ENCODE peak calls at places on chromosomes 13 and 19, in six cellular contexts. M is HepG2, O is A549, F is NB4, B is GM12878, P is K562. A is an unnamed sample.

GRCh38 chr13:33034897-33035296 is 18.7 kb downstream of the KL start:
- DNase-seq in P (no peak), F (no peak), M (no peak), B (no peak), O (no peak), A (no peak)

GRCh38 chr19:41753159-41753558 is 2.2 kb upstream of the CEACAM6 start:
- DNase-seq in F (peak), B (no peak), O (peak), M (peak), P (peak), A (peak)

GRCh38 chr19:29941828-29942403 is at the start of gene URI1:
- DNase-seq in F (peak), M (peak), O (peak), P (peak), B (no peak), A (peak)

GRCh38 chr13:25375727-25376358 is 4.1 kb downstream of the ATP8A2 start:
- DNase-seq in M (peak), P (peak), F (peak), O (peak), B (no peak), A (peak)

GRCh38 chr13:40120288-40120687 is 464.8 kb downstream of the COG6 start:
- DNase-seq in O (no peak), F (no peak), P (no peak), B (no peak), M (no peak), A (no peak)

GRCh38 chr13:40895207-40895606 is 105.8 kb downstream of the SLC25A15 start:
- DNase-seq in F (no peak), B (no peak), M (no peak), P (no peak), O (no peak), A (no peak)

GRCh38 chr13:80928241-80928640 is 587.3 kb upstream of the SPRY2 start:
- DNase-seq in M (no peak), B (no peak), P (no peak), O (no peak), F (no peak), A (no peak)

GRCh38 chr13:79098603-79099002 is 307.5 kb downstream of the RBM26 start:
- DNase-seq in O (no peak), F (no peak), B (no peak), M (no peak), P (no peak), A (no peak)

GRCh38 chr13:40404407-40404806 is 262.0 kb downstream of the FOXO1 start:
- DNase-seq in P (no peak), F (no peak), M (no peak), O (no peak), B (no peak), A (no peak)

GRCh38 chr13:23469901-23470525 is 36.5 kb upstream of the SACS start:
- DNase-seq in F (no peak), P (no peak), O (peak), M (no peak), B (no peak), A (no peak)

GRCh38 chr13:113586661-113587479 is 2.3 kb downstream of the TFDP1 start:
- DNase-seq in M (no peak), P (no peak), F (peak), O (no peak), B (no peak), A (no peak)

GRCh38 chr19:48991011-48991609 is 2.0 kb downstream of the GYS1 start:
- DNase-seq in B (no peak), F (no peak), M (no peak), O (no peak), P (no peak), A (no peak)

GRCh38 chr19:29745253-29745652 is 30.2 kb upstream of the C19orf12 start:
- DNase-seq in O (no peak), B (no peak), P (peak), M (peak), F (peak), A (no peak)

GRCh38 chr19:16076958-16077611 is 790 bp downstream of the TPM4 start:
- DNase-seq in P (peak), F (peak), O (no peak), B (no peak), M (no peak), A (peak)

GRCh38 chr13:101127741-101128353 is 288.5 kb downstream of the NALCN start:
- DNase-seq in M (peak), F (peak), O (peak), P (peak), B (no peak), A (peak)

GRCh38 chr13:40026741-40027140 is 371.3 kb downstream of the COG6 start:
- DNase-seq in B (peak), O (no peak), F (no peak), M (no peak), P (no peak), A (no peak)

GRCh38 chr19:10238172-10238783 is 7.1 kb upstream of the S1PR2 start:
- DNase-seq in P (no peak), M (peak), F (peak), B (no peak), O (peak), A (no peak)

GRCh38 chr19:16074488-16075365 is 1.6 kb upstream of the TPM4 start:
- DNase-seq in O (no peak), M (no peak), F (no peak), P (no peak), B (no peak), A (no peak)

GRCh38 chr13:49351871-49352270 is 92.0 kb downstream of the CAB39L start:
- DNase-seq in P (no peak), M (no peak), B (no peak), F (no peak), O (no peak), A (no peak)

GRCh38 chr13:37501187-37501586 is 97.4 kb downstream of the POSTN start:
- DNase-seq in B (no peak), O (no peak), P (no peak), F (no peak), M (no peak), A (no peak)

GRCh38 chr13:82698941-82699340 is 1183.3 kb downstream of the SLITRK1 start:
- DNase-seq in F (no peak), M (no peak), B (no peak), O (no peak), P (no peak), A (no peak)

GRCh38 chr13:45068036-45069001 is 52.0 kb upstream of the GTF2F2 start:
- DNase-seq in F (peak), P (no peak), M (no peak), O (no peak), B (no peak), A (no peak)

GRCh38 chr19:13492128-13492527 is 14.2 kb downstream of the CACNA1A start:
- DNase-seq in B (no peak), P (no peak), M (no peak), O (peak), F (no peak), A (no peak)

GRCh38 chr13:44312898-44313551 is 60.6 kb upstream of the SERP2 start:
- DNase-seq in F (no peak), B (no peak), M (peak), P (no peak), O (peak), A (peak)

GRCh38 chr19:35727053-35727955 is 9.5 kb downstream of the KMT2B start:
- DNase-seq in O (no peak), P (no peak), F (no peak), M (no peak), B (no peak), A (no peak)

GRCh38 chr19:9883231-9883758 is 48.2 kb downstream of the PIN1 start:
- DNase-seq in B (no peak), O (no peak), P (no peak), F (no peak), M (no peak), A (no peak)

GRCh38 chr19:54388001-54388802 is 23.5 kb upstream of the LAIR1 start:
- DNase-seq in O (no peak), M (no peak), F (peak), B (no peak), P (no peak), A (peak)

GRCh38 chr19:35213678-35214632 is 14.6 kb downstream of the FAM187B start:
- DNase-seq in B (peak), O (peak), M (no peak), P (no peak), F (peak), A (peak)

GRCh38 chr19:28737021-28737525 is 475.9 kb downstream of the UQCRFS1 start:
- DNase-seq in P (peak), F (peak), B (peak), M (peak), O (peak), A (no peak)
- TF ChIP-seq MYC in P (no peak), F (no peak), B (no peak), M (no peak), O (no peak), A (no peak)

DNA sequence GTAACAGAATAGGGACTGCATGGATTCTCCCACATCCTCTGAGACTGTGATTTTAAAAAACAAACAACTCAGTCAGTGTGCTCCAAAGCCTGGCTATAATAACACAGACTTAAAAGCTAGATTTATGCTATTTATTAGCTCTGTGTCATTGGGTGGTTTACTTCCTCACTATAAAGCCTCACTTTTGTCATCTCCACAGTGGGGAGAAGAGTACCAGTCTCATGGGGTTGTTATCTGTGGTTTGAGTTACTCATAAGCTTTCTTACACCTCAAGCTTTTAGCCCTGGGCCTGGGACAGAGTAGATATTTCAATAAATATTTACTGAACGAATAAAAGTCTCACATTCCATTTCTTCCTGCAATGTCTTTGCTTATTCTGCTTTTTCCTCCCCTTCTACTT is 5.3 kb downstream of the RNASEH2B start:
- DNase-seq in P (no peak), M (no peak), B (no peak), O (no peak), F (peak), A (no peak)
- TF ChIP-seq MYC in P (no peak), M (no peak), B (no peak), O (no peak), F (no peak), A (no peak)

GRCh38 chr19:7565332-7565731 is 29.8 kb downstream of the PNPLA6 start:
- DNase-seq in B (no peak), O (no peak), M (no peak), F (no peak), P (peak), A (no peak)

GRCh38 chr19:7564866-7565265 is 29.3 kb downstream of the PNPLA6 start:
- DNase-seq in B (no peak), P (no peak), O (no peak), F (no peak), M (no peak), A (no peak)

GRCh38 chr19:7575426-7576040 is 20.1 kb upstream of the CAMSAP3 start:
- DNase-seq in O (peak), M (no peak), F (peak), B (no peak), P (peak), A (no peak)

GRCh38 chr19:7570761-7571160 is 24.9 kb upstream of the CAMSAP3 start:
- DNase-seq in O (no peak), P (no peak), B (no peak), F (no peak), M (no peak), A (no peak)
- TF ChIP-seq MYC in O (no peak), P (no peak), B (no peak), F (no peak), M (no peak), A (no peak)

DNA sequence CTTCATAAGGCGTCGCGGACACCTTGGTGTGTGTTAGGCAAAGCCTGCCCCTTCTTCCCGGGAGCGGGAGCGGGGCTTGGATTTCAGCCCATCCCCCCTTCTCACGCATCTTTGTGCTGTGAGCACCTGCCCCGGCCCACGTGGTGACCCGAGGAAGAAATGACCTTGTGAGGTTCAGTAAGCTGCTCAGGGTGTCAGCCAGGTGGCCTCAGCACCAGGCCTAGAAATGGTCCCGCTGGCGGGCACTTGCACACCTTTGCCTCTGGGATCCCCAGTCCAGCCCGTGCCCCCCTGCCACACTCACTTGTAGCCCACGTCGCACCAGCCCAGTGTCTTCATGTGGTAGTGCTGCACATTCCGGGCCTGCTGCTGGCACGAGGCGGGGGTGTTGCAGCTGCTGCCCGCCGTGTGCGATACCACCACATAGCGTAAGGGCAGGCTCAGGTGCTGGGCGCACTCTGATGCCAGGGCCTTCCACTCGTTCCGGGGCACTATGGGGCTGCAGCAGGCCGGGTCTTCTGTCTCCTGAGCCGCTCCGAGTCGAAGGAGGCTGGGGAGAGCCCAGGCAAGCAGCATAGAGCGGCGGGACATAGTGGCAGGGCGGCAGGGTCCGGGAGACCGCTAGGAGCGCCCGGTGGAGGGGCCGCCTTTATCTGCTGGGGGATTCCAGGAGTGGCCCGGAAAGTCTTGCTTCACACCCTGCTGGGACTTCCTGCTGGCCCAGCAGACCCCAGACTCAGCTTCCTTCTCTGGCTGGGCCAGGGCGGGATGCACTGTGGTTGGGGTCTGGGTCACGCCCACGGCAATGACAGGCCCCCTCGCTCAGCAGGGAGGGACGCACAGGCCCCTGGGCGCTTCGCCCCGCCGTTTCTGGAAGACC is at the start of gene PGLYRP1:
- DNase-seq in F (peak), P (no peak), M (no peak), B (no peak), O (no peak), A (no peak)
- TF ChIP-seq MYC in F (no peak), P (no peak), M (no peak), B (no peak), O (no peak), A (no peak)

GRCh38 chr13:108897955-108898354 is 268.5 kb downstream of the MYO16 start:
- DNase-seq in O (no peak), F (peak), P (no peak), M (no peak), B (no peak), A (peak)

GRCh38 chr13:108903613-108904012 is 274.2 kb downstream of the MYO16 start:
- DNase-seq in F (no peak), B (no peak), M (no peak), P (no peak), O (no peak), A (no peak)

GRCh38 chr13:108902557-108903155 is 273.2 kb downstream of the MYO16 start:
- DNase-seq in M (no peak), P (no peak), O (no peak), F (no peak), B (no peak), A (peak)
- TF ChIP-seq MYC in M (no peak), P (no peak), O (no peak), F (no peak), B (no peak), A (no peak)